ENCODE peak calls at places on chromosome 10, in four cellular contexts. One of them, this sample, is unnamed.

GRCh38 chr10:33116293-33116697 is 158.3 kb upstream of the ITGB1 start:
- DNase-seq in NB4: peak
- DNase-seq in SK-N-SH: peak
- DNase-seq in neural crest cell: peak
- DNase-seq in this sample: no peak

GRCh38 chr10:113576853-113577252 is 24.0 kb downstream of the HABP2 start:
- DNase-seq in NB4: peak
- DNase-seq in SK-N-SH: no peak
- DNase-seq in neural crest cell: peak
- DNase-seq in this sample: no peak

GRCh38 chr10:48649349-48649944 is 35.2 kb upstream of the WDFY4 start:
- DNase-seq in NB4: peak
- DNase-seq in SK-N-SH: no peak
- DNase-seq in neural crest cell: no peak
- DNase-seq in this sample: no peak

GRCh38 chr10:95332666-95333249 is 42.0 kb upstream of the PDLIM1 start:
- DNase-seq in NB4: no peak
- DNase-seq in SK-N-SH: no peak
- DNase-seq in neural crest cell: no peak
- DNase-seq in this sample: no peak

GRCh38 chr10:4947039-4947634 is 16.1 kb upstream of the AKR1C1 start:
- DNase-seq in NB4: no peak
- DNase-seq in SK-N-SH: no peak
- DNase-seq in neural crest cell: no peak
- DNase-seq in this sample: no peak

GRCh38 chr10:60944159-60944909 is at the start of gene RHOBTB1:
- DNase-seq in NB4: no peak
- DNase-seq in SK-N-SH: peak
- DNase-seq in neural crest cell: peak
- DNase-seq in this sample: no peak

GRCh38 chr10:62248465-62248864 is 20.2 kb downstream of the RTKN2 start:
- DNase-seq in NB4: peak
- DNase-seq in SK-N-SH: no peak
- DNase-seq in neural crest cell: no peak
- DNase-seq in this sample: no peak

GRCh38 chr10:22345301-22346086 is at the start of gene SPAG6:
- DNase-seq in NB4: no peak
- DNase-seq in SK-N-SH: peak
- DNase-seq in neural crest cell: no peak
- DNase-seq in this sample: peak

GRCh38 chr10:59807629-59808620 is 54.7 kb upstream of the MRLN start:
- DNase-seq in NB4: no peak
- DNase-seq in SK-N-SH: no peak
- DNase-seq in neural crest cell: no peak
- DNase-seq in this sample: no peak

GRCh38 chr10:53771701-53772100 is 999.1 kb upstream of the MBL2 start:
- DNase-seq in NB4: no peak
- DNase-seq in SK-N-SH: no peak
- DNase-seq in neural crest cell: no peak
- DNase-seq in this sample: no peak

GRCh38 chr10:14665865-14666857 is 108.5 kb downstream of the FAM107B start:
- DNase-seq in NB4: no peak
- DNase-seq in SK-N-SH: no peak
- DNase-seq in neural crest cell: no peak
- DNase-seq in this sample: no peak

GRCh38 chr10:74047871-74048270 is 50.0 kb downstream of the VCL start:
- DNase-seq in NB4: peak
- DNase-seq in SK-N-SH: no peak
- DNase-seq in neural crest cell: no peak
- DNase-seq in this sample: no peak

GRCh38 chr10:62092301-62092990 is 176.2 kb downstream of the RTKN2 start:
- DNase-seq in NB4: no peak
- DNase-seq in SK-N-SH: no peak
- DNase-seq in neural crest cell: no peak
- DNase-seq in this sample: no peak

GRCh38 chr10:100999742-101000601 is at the start of gene LZTS2:
- DNase-seq in NB4: no peak
- DNase-seq in SK-N-SH: peak
- DNase-seq in neural crest cell: no peak
- DNase-seq in this sample: no peak

GRCh38 chr10:132722391-132722790 is 63.6 kb downstream of the NKX6-2 start:
- DNase-seq in NB4: no peak
- DNase-seq in SK-N-SH: no peak
- DNase-seq in neural crest cell: no peak
- DNase-seq in this sample: no peak

GRCh38 chr10:70035531-70035930 is 17.1 kb upstream of the MACROH2A2 start:
- DNase-seq in NB4: no peak
- DNase-seq in SK-N-SH: no peak
- DNase-seq in neural crest cell: no peak
- DNase-seq in this sample: no peak

GRCh38 chr10:6504296-6504695 is 75.8 kb downstream of the PRKCQ start:
- DNase-seq in NB4: no peak
- DNase-seq in SK-N-SH: no peak
- DNase-seq in neural crest cell: no peak
- DNase-seq in this sample: no peak

GRCh38 chr10:88670497-88670896 is 6.3 kb downstream of the LIPF start:
- DNase-seq in NB4: no peak
- DNase-seq in SK-N-SH: no peak
- DNase-seq in neural crest cell: no peak
- DNase-seq in this sample: no peak

GRCh38 chr10:58993480-58994221 is 182.8 kb upstream of the PHYHIPL start:
- DNase-seq in NB4: no peak
- DNase-seq in SK-N-SH: no peak
- DNase-seq in neural crest cell: no peak
- DNase-seq in this sample: no peak

GRCh38 chr10:51469666-51470065 is 229.7 kb downstream of the CSTF2T start:
- DNase-seq in NB4: no peak
- DNase-seq in SK-N-SH: no peak
- DNase-seq in neural crest cell: no peak
- DNase-seq in this sample: no peak

GRCh38 chr10:110398419-110399162 is 93.9 kb upstream of the SMNDC1 start:
- DNase-seq in NB4: peak
- DNase-seq in SK-N-SH: no peak
- DNase-seq in neural crest cell: no peak
- DNase-seq in this sample: no peak

GRCh38 chr10:21944727-21945386 is 58.7 kb downstream of the DNAJC1 start:
- DNase-seq in NB4: peak
- DNase-seq in SK-N-SH: no peak
- DNase-seq in neural crest cell: no peak
- DNase-seq in this sample: no peak

GRCh38 chr10:115030483-115031200 is 62.5 kb upstream of the ATRNL1 start:
- DNase-seq in NB4: no peak
- DNase-seq in SK-N-SH: peak
- DNase-seq in neural crest cell: no peak
- DNase-seq in this sample: no peak

GRCh38 chr10:71351628-71352319 is 32.7 kb downstream of the SLC29A3 start:
- DNase-seq in NB4: no peak
- DNase-seq in SK-N-SH: no peak
- DNase-seq in neural crest cell: no peak
- DNase-seq in this sample: no peak

GRCh38 chr10:89364533-89364932 is 13.3 kb upstream of the IFIT1B start:
- DNase-seq in NB4: no peak
- DNase-seq in SK-N-SH: no peak
- DNase-seq in neural crest cell: no peak
- DNase-seq in this sample: no peak

GRCh38 chr10:8242295-8242872 is 187.9 kb downstream of the GATA3 start:
- DNase-seq in NB4: no peak
- DNase-seq in SK-N-SH: no peak
- DNase-seq in neural crest cell: no peak
- DNase-seq in this sample: no peak

GRCh38 chr10:125001313-125002043 is 59.6 kb downstream of the ZRANB1 start:
- DNase-seq in NB4: no peak
- DNase-seq in SK-N-SH: peak
- DNase-seq in neural crest cell: peak
- DNase-seq in this sample: no peak

GRCh38 chr10:33889371-33889770 is 554.9 kb upstream of the NRP1 start:
- DNase-seq in NB4: no peak
- DNase-seq in SK-N-SH: no peak
- DNase-seq in neural crest cell: no peak
- DNase-seq in this sample: no peak

GRCh38 chr10:97690138-97690537 is 3.1 kb upstream of the AVPI1 start:
- DNase-seq in NB4: no peak
- DNase-seq in SK-N-SH: no peak
- DNase-seq in neural crest cell: no peak
- DNase-seq in this sample: no peak
- TF ChIP-seq CTCF in NB4: no peak
- TF ChIP-seq CTCF in SK-N-SH: no peak
- TF ChIP-seq CTCF in neural crest cell: no peak
- TF ChIP-seq CTCF in this sample: no peak

GRCh38 chr10:119198438-119198837 is 8.9 kb upstream of the GRK5 start:
- DNase-seq in NB4: peak
- DNase-seq in SK-N-SH: no peak
- DNase-seq in neural crest cell: no peak
- DNase-seq in this sample: no peak
- TF ChIP-seq CTCF in NB4: peak
- TF ChIP-seq CTCF in SK-N-SH: peak
- TF ChIP-seq CTCF in neural crest cell: peak
- TF ChIP-seq CTCF in this sample: peak

DNA sequence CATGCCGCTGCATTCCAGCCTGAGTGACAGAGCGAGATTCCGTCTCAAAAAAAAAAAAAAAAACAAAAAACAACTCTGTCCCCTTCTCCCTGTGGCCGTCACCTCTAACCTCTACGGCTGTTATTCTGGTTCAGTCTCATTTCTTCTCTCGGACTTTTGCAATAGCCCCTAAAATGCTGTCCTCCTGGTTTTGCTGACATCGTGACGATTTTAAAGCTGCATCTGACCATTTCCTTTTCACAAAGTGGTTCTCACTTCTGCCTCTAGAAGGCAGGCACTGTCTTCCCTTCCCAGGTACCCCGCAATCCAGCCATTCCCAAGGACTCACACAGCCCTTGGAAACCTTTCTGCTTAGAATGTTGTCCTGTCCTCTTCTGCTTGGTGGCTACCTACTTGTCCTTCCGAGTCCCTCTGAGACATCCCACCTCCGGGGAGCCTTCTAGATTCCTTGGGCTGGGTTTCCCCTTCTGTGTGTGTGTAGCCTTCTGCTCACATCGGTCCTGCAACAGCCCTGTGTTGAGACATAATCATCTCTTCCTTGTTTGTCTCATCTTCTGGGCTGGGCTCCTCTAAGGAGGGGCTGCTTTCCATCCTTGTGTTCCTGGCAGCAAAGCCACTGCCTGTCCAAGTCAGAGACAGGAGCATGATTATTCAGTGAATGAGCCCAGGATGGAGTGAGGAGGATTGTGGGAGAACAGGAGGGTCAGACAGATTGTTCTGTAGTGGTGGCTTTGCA is 83.1 kb downstream of the GRK5 start:
- DNase-seq in NB4: no peak
- DNase-seq in SK-N-SH: no peak
- DNase-seq in neural crest cell: no peak
- DNase-seq in this sample: no peak
- TF ChIP-seq CTCF in NB4: no peak
- TF ChIP-seq CTCF in SK-N-SH: peak
- TF ChIP-seq CTCF in neural crest cell: no peak
- TF ChIP-seq CTCF in this sample: no peak

GRCh38 chr10:128295003-128295402 is 168.8 kb upstream of the MKI67 start:
- DNase-seq in NB4: no peak
- DNase-seq in SK-N-SH: no peak
- DNase-seq in neural crest cell: no peak
- DNase-seq in this sample: no peak

GRCh38 chr10:128296608-128297007 is 170.4 kb upstream of the MKI67 start:
- DNase-seq in NB4: no peak
- DNase-seq in SK-N-SH: no peak
- DNase-seq in neural crest cell: no peak
- DNase-seq in this sample: no peak

DNA sequence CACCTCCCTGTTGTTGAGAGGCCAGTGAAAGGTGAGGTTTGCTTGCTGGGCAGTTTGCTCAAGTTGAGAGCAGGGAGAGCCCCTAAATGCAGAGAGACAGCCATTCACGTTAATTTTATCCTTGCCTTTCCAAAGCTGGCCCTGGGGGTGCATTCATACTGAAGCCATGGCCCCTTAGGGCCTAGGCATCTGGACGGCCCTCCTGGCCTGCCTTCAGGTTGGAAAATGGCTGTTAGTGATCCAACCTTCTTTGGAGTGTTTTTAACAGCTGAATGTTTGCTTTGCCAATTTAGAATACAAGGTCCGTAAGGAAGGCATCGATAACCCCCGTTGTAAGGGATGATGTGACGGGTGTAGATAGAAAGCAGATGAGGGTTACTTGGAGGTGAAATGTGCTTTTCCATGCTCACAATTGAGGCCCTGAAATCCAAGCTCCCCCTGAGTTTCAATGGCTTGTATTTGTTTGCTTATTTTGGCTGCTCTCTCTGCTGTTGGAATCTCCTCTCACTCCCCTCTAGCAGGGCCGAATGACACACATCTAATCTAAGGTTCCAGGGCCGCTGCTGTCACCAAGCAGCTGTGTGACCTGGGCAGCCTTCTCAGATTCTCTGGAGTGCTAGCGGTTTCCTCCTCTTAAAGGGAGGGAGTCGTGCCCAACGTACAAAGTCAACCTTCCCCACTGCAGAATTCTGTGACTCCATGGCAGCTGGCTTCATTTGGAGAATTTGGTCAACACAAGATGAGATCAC is 171.7 kb upstream of the MKI67 start:
- DNase-seq in NB4: no peak
- DNase-seq in SK-N-SH: no peak
- DNase-seq in neural crest cell: no peak
- DNase-seq in this sample: no peak
- TF ChIP-seq CTCF in NB4: no peak
- TF ChIP-seq CTCF in SK-N-SH: no peak
- TF ChIP-seq CTCF in neural crest cell: no peak
- TF ChIP-seq CTCF in this sample: no peak

DNA sequence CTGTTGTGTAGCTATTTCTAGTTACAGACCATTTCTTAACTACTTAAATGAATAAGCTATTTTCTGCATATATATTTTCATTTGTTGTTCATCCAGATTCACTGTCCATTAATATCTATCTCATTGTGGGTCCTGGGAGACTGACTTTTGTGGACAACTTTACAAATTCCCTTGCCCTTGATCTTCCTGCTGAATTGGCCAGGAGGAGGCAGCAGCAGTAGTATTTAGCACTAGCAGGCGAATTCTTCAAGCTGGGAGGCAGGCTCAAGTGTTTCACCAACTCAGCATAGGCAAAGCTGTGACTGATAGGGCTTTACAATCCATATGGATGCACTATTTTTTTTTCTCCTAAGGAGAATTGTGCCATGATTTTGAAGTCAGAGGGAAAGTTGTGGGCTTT is 461.0 kb upstream of the NRG3 start:
- DNase-seq in NB4: peak
- DNase-seq in SK-N-SH: no peak
- DNase-seq in neural crest cell: peak
- DNase-seq in this sample: no peak
- TF ChIP-seq CTCF in NB4: peak
- TF ChIP-seq CTCF in SK-N-SH: no peak
- TF ChIP-seq CTCF in neural crest cell: peak
- TF ChIP-seq CTCF in this sample: no peak

GRCh38 chr10:50464004-50464409 is 159.7 kb downstream of the SGMS1 start:
- DNase-seq in NB4: peak
- DNase-seq in SK-N-SH: no peak
- DNase-seq in neural crest cell: no peak
- DNase-seq in this sample: no peak

GRCh38 chr10:50461834-50462233 is 161.9 kb downstream of the SGMS1 start:
- DNase-seq in NB4: no peak
- DNase-seq in SK-N-SH: no peak
- DNase-seq in neural crest cell: no peak
- DNase-seq in this sample: no peak

GRCh38 chr10:50456711-50457110 is 167.0 kb downstream of the SGMS1 start:
- DNase-seq in NB4: no peak
- DNase-seq in SK-N-SH: no peak
- DNase-seq in neural crest cell: no peak
- DNase-seq in this sample: no peak

GRCh38 chr10:50461123-50461522 is 162.6 kb downstream of the SGMS1 start:
- DNase-seq in NB4: no peak
- DNase-seq in SK-N-SH: no peak
- DNase-seq in neural crest cell: no peak
- DNase-seq in this sample: no peak
- TF ChIP-seq CTCF in NB4: no peak
- TF ChIP-seq CTCF in SK-N-SH: no peak
- TF ChIP-seq CTCF in neural crest cell: no peak
- TF ChIP-seq CTCF in this sample: no peak